ENCODE peak calls at places on chromosomes 3 and 15, in ten cellular contexts. B, Q, L, R, T, Z, G, C, U and M are unnamed samples.

GRCh38 chr3:143974181-143974876 is 2.7 kb downstream of the DIPK2A start:
- DNase-seq in B (no peak), Q (no peak), L (no peak), R (no peak), T (no peak), Z (no peak), G (no peak), C (no peak), U (peak), M (no peak)

GRCh38 chr3:177126015-177126773 is 71.1 kb downstream of the TBL1XR1 start:
- DNase-seq in B (no peak), Q (no peak), L (peak), R (no peak), T (no peak), Z (no peak), G (no peak), C (no peak), U (peak), M (no peak)

GRCh38 chr15:88986949-88987589 is 73.9 kb upstream of the MFGE8 start:
- DNase-seq in B (no peak), Q (no peak), L (no peak), R (no peak), T (no peak), Z (no peak), G (no peak), C (no peak), U (no peak), M (no peak)

GRCh38 chr3:39096775-39097174 is 10.7 kb downstream of the GORASP1 start:
- DNase-seq in B (no peak), Q (no peak), L (no peak), R (no peak), T (no peak), Z (no peak), G (peak), C (no peak), U (peak), M (no peak)

GRCh38 chr3:155553800-155554199 is 191.1 kb downstream of the PLCH1 start:
- DNase-seq in B (no peak), Q (no peak), L (no peak), R (no peak), T (peak), Z (peak), G (no peak), C (no peak), U (no peak), M (no peak)

GRCh38 chr15:44726136-44726535 is 10.2 kb upstream of the TRIM69 start:
- DNase-seq in B (peak), Q (no peak), L (no peak), R (no peak), T (no peak), Z (no peak), G (no peak), C (no peak), U (peak), M (no peak)

GRCh38 chr3:122076414-122077292 is 21.5 kb downstream of the CD86 start:
- DNase-seq in B (no peak), Q (no peak), L (no peak), R (no peak), T (no peak), Z (no peak), G (no peak), C (no peak), U (no peak), M (no peak)

GRCh38 chr3:45551214-45552010 is 43.1 kb upstream of the LIMD1 start:
- DNase-seq in B (no peak), Q (peak), L (peak), R (no peak), T (no peak), Z (no peak), G (peak), C (peak), U (peak), M (no peak)

GRCh38 chr3:194993896-194994295 is 277.1 kb downstream of the XXYLT1 start:
- DNase-seq in B (peak), Q (no peak), L (no peak), R (no peak), T (no peak), Z (no peak), G (no peak), C (no peak), U (no peak), M (no peak)

GRCh38 chr3:44058022-44058867 is 183.4 kb upstream of the TOPAZ1 start:
- DNase-seq in B (peak), Q (no peak), L (peak), R (peak), T (peak), Z (peak), G (no peak), C (peak), U (peak), M (peak)

GRCh38 chr3:123347205-123347604 is 101.7 kb downstream of the ADCY5 start:
- DNase-seq in B (no peak), Q (peak), L (no peak), R (no peak), T (no peak), Z (no peak), G (no peak), C (no peak), U (no peak), M (no peak)

GRCh38 chr15:70976856-70977255 is 84.2 kb downstream of the LRRC49 start:
- DNase-seq in B (no peak), Q (no peak), L (peak), R (no peak), T (no peak), Z (no peak), G (no peak), C (no peak), U (peak), M (no peak)

GRCh38 chr3:160583451-160583850 is 18.1 kb upstream of the KPNA4 start:
- DNase-seq in B (no peak), Q (no peak), L (no peak), R (no peak), T (no peak), Z (no peak), G (no peak), C (no peak), U (no peak), M (no peak)

GRCh38 chr3:179806177-179806576 is 153.3 kb downstream of the USP13 start:
- DNase-seq in B (no peak), Q (no peak), L (peak), R (no peak), T (no peak), Z (no peak), G (no peak), C (no peak), U (peak), M (no peak)

GRCh38 chr15:74403981-74404563 is 29.7 kb downstream of the SEMA7A start:
- DNase-seq in B (no peak), Q (no peak), L (no peak), R (no peak), T (peak), Z (peak), G (no peak), C (no peak), U (no peak), M (peak)

GRCh38 chr3:75338342-75338741 is 325.8 kb upstream of the FRG2C start:
- DNase-seq in B (no peak), Q (no peak), L (no peak), R (no peak), T (no peak), Z (no peak), G (no peak), C (no peak), U (no peak), M (no peak)

GRCh38 chr3:99419111-99419510 is 219.3 kb upstream of the COL8A1 start:
- DNase-seq in B (no peak), Q (no peak), L (peak), R (no peak), T (no peak), Z (no peak), G (no peak), C (no peak), U (peak), M (no peak)

GRCh38 chr3:71813073-71813472 is 28.1 kb upstream of the PROK2 start:
- DNase-seq in B (no peak), Q (no peak), L (no peak), R (no peak), T (no peak), Z (no peak), G (no peak), C (no peak), U (no peak), M (no peak)

GRCh38 chr3:25945836-25946235 is 155.9 kb downstream of the OXSM start:
- DNase-seq in B (no peak), Q (no peak), L (no peak), R (no peak), T (no peak), Z (no peak), G (no peak), C (no peak), U (no peak), M (no peak)

GRCh38 chr3:183377307-183377959 is 51.0 kb downstream of the MCF2L2 start:
- DNase-seq in B (no peak), Q (no peak), L (no peak), R (no peak), T (no peak), Z (no peak), G (no peak), C (no peak), U (peak), M (no peak)